ENCODE peak calls at places on chromosomes 2 and 18, in seven cellular contexts. Y is heart left ventricle, G is heart right ventricle, N is breast epithelium, X is fibroblast of pulmonary artery, Z is cardiac fibroblast, J is foreskin fibroblast. V is an unnamed sample.

GRCh38 chr2:7191927-7192326 is 274.7 kb downstream of the RNF144A start:
- DNase-seq in Y (no peak), G (no peak), N (no peak), X (peak), Z (peak), J (peak), V (peak)

GRCh38 chr2:115678129-115678528 is 1235.7 kb downstream of the DPP10 start:
- DNase-seq in Y (no peak), G (no peak), N (no peak), X (no peak), Z (no peak), J (no peak), V (no peak)

GRCh38 chr2:38352336-38352735 is 24.7 kb downstream of the ATL2 start:
- DNase-seq in Y (no peak), G (no peak), N (no peak), X (no peak), Z (no peak), J (no peak), V (no peak)

GRCh38 chr2:160229591-160229990 is 29.5 kb upstream of the ITGB6 start:
- DNase-seq in Y (no peak), G (no peak), N (no peak), X (peak), Z (peak), J (peak), V (no peak)

GRCh38 chr18:50629148-50629631 is 69.3 kb downstream of the MAPK4 start:
- DNase-seq in Y (no peak), G (no peak), N (no peak), X (no peak), Z (no peak), J (no peak), V (no peak)

GRCh38 chr2:62447411-62447810 is 58.6 kb downstream of the TMEM17 start:
- DNase-seq in Y (no peak), G (no peak), N (no peak), X (no peak), Z (no peak), J (peak), V (no peak)

GRCh38 chr2:27199241-27199640 is 12.6 kb upstream of the ATRAID start:
- DNase-seq in Y (no peak), G (no peak), N (no peak), X (no peak), Z (no peak), J (no peak), V (no peak)

GRCh38 chr2:8028981-8029380 is 652.9 kb upstream of the ID2 start:
- DNase-seq in Y (no peak), G (no peak), N (no peak), X (no peak), Z (no peak), J (no peak), V (no peak)

GRCh38 chr18:46727177-46727576 is 29.7 kb downstream of the ST8SIA5 start:
- DNase-seq in Y (no peak), G (no peak), N (no peak), X (no peak), Z (no peak), J (no peak), V (no peak)

GRCh38 chr18:44536041-44536440 is 144.6 kb upstream of the SETBP1 start:
- DNase-seq in Y (no peak), G (no peak), N (no peak), X (peak), Z (peak), J (peak), V (peak)

GRCh38 chr2:231305221-231305620 is 90.3 kb upstream of the B3GNT7 start:
- DNase-seq in Y (no peak), G (no peak), N (no peak), X (no peak), Z (no peak), J (no peak), V (no peak)

GRCh38 chr2:43798300-43798699 is 24.5 kb downstream of the DYNC2LI1 start:
- DNase-seq in Y (no peak), G (no peak), N (no peak), X (no peak), Z (peak), J (no peak), V (no peak)

GRCh38 chr2:197286805-197287595 is 23.6 kb downstream of the ANKRD44 start:
- DNase-seq in Y (peak), G (peak), N (peak), X (peak), Z (peak), J (peak), V (no peak)

GRCh38 chr2:209619782-209620181 is 151.8 kb upstream of the UNC80 start:
- DNase-seq in Y (no peak), G (no peak), N (no peak), X (peak), Z (peak), J (peak), V (no peak)

GRCh38 chr2:8107979-8108378 is 573.9 kb upstream of the ID2 start:
- DNase-seq in Y (no peak), G (no peak), N (no peak), X (no peak), Z (no peak), J (no peak), V (no peak)

GRCh38 chr2:155256803-155257202 is 558.3 kb downstream of the KCNJ3 start:
- DNase-seq in Y (no peak), G (no peak), N (no peak), X (no peak), Z (no peak), J (no peak), V (no peak)

GRCh38 chr2:112884869-112885502 is 26.0 kb upstream of the IL37 start:
- DNase-seq in Y (peak), G (peak), N (no peak), X (peak), Z (peak), J (peak), V (no peak)

GRCh38 chr2:36352024-36352398 is 3.6 kb upstream of the CRIM1 start:
- DNase-seq in Y (no peak), G (peak), N (no peak), X (peak), Z (peak), J (peak), V (no peak)

GRCh38 chr2:173590278-173590811 is 235.7 kb downstream of the CDCA7 start:
- DNase-seq in Y (peak), G (peak), N (peak), X (peak), Z (peak), J (peak), V (peak)

GRCh38 chr2:11683966-11684365 is 14.0 kb upstream of the NTSR2 start:
- DNase-seq in Y (no peak), G (no peak), N (no peak), X (no peak), Z (no peak), J (no peak), V (no peak)

GRCh38 chr2:26591619-26592505 is 49.3 kb downstream of the CIB4 start:
- DNase-seq in Y (no peak), G (no peak), N (no peak), X (no peak), Z (no peak), J (no peak), V (no peak)

GRCh38 chr18:76757925-76758324 is 64.4 kb upstream of the ZNF236 start:
- DNase-seq in Y (no peak), G (no peak), N (no peak), X (no peak), Z (no peak), J (no peak), V (no peak)
- H3K4me3 ChIP-seq in Y (no peak), G (no peak), N (no peak), X (no peak), Z (no peak), J (no peak), V (no peak)

DNA sequence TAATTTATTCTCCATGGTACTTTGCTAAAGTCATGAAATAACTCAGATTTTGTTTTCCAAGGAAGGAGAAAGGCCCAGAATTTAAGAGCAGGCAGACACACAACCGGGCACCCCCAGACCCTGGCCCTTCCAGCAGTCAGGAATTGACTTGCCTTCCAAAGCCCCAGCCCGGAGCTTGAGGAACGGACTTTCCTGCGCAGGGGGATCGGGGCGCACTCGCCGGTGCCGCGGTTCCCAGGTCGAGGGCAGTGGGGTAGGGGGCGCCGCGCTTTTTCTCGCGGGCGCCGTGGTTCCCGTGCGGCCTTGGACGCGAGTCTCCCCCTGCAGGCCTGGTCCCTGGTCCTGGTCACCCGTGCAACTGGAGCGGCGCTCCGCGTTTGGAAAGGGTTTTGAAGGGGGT is 1.2 kb downstream of the ZNF236 start:
- DNase-seq in Y (no peak), G (no peak), N (no peak), X (no peak), Z (no peak), J (peak), V (no peak)
- TF ChIP-seq CTCF in Y (no peak), G (no peak), N (no peak), X (peak), Z (no peak), J (peak), V (peak)

DNA sequence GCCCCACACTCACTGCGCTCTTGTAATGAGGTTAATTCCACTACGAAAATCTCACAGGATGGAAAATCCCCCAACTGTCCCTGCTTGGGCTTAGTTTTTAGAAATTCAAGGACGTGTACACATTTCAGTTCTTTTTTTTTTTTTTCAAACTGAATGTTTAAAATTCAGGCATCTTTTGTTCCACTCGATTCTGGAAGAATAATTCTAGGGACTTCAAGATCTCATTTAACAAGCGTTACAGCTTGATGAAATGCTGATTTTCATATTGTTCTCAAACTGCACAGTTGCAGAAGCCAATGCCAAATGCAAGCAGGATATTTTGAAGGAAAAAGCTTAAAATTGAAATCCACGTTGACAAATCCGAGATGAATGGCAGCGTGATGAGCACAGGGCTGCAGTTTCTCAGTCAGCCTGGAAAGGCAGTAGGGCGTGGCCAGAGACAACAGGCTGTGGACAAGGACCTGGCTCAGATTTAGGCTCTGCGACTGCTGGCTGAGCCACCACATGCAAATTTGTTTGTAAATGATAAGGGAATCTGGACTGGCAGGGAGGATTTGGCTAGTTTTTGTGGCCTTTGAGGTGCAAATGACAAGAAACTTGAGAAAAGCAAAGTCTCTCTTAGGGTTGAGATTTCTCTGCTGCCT is 128.0 kb upstream of the MYCN start:
- DNase-seq in Y (no peak), G (no peak), N (no peak), X (no peak), Z (no peak), J (no peak), V (no peak)
- H3K4me3 ChIP-seq in Y (no peak), G (no peak), N (no peak), X (no peak), Z (no peak), J (no peak), V (no peak)

DNA sequence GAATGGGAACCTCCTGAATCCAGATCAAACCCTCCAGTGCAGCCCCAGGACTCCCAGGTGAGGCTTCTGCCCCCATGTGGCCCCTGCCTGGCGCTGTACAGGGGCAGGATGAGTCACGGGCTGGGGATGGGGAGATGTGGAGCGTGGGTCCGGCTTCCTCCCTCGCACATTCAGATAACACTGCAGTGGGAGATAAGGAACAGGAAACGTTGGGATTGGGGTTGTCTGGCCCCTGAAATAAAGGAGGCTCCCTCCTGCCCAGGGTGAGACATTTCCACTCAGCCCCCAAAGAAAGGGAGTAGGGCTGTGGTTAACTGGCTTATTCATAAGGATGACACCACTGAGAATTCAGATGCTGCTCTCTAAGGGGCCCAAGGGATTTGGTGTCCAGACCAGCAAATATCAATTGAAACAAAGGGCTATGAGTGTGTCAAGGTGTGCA is 30.7 kb downstream of the IGFBP5 start:
- DNase-seq in Y (no peak), G (no peak), N (no peak), X (peak), Z (peak), J (peak), V (no peak)
- TF ChIP-seq CTCF in Y (no peak), G (no peak), N (no peak), X (peak), Z (peak), J (peak), V (peak)

GRCh38 chr2:68316091-68316490 is 3.7 kb downstream of the CNRIP1 start:
- DNase-seq in Y (no peak), G (no peak), N (no peak), X (no peak), Z (no peak), J (no peak), V (no peak)
- H3K4me3 ChIP-seq in Y (no peak), G (no peak), N (no peak), X (no peak), Z (no peak), J (no peak), V (no peak)

GRCh38 chr2:14910659-14911058 is 278.1 kb downstream of the LRATD1 start:
- DNase-seq in Y (no peak), G (no peak), N (no peak), X (no peak), Z (no peak), J (no peak), V (no peak)

GRCh38 chr2:14905571-14905970 is 273.1 kb downstream of the LRATD1 start:
- DNase-seq in Y (no peak), G (no peak), N (no peak), X (no peak), Z (no peak), J (no peak), V (no peak)

GRCh38 chr2:14903709-14904374 is 271.3 kb downstream of the LRATD1 start:
- DNase-seq in Y (no peak), G (no peak), N (no peak), X (no peak), Z (peak), J (no peak), V (no peak)

GRCh38 chr2:14909795-14910194 is 277.3 kb downstream of the LRATD1 start:
- DNase-seq in Y (no peak), G (no peak), N (no peak), X (no peak), Z (no peak), J (peak), V (no peak)

DNA sequence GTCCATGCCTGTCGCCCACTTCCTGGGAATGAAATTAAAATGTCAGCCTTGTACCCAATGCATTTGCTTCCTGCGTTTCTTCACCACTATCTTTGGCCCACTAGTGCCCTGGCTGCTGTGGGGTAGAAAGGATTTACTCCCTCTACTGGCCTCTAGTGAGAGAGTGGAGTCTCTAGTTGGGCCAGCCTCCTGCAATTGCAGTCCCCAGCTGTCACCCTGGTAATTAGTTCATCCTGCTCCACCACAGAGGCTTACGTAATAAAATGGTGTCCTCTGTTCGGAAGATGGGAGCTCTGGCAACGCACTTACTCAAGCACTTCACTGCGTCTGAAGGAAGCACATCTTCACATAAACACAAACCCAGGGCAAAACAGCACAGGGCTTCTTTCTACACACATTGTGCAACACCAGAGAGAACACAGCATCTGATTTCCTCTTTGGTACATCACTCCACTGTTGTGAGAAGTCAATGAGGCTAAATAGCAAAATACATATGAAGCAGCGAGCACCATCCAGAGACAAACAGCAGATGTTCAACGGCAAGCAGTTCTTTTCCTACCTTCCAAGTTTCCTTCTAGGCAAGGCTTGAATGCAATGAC is 274.6 kb downstream of the LRATD1 start:
- DNase-seq in Y (no peak), G (no peak), N (no peak), X (no peak), Z (no peak), J (no peak), V (no peak)
- TF ChIP-seq CTCF in Y (no peak), G (no peak), N (no peak), X (no peak), Z (no peak), J (no peak), V (peak)

GRCh38 chr2:239539776-239540100 is 138.9 kb upstream of the HDAC4 start:
- DNase-seq in Y (no peak), G (no peak), N (no peak), X (no peak), Z (no peak), J (no peak), V (no peak)
- H3K4me3 ChIP-seq in Y (no peak), G (no peak), N (no peak), X (no peak), Z (no peak), J (no peak), V (no peak)

GRCh38 chr2:110743600-110743999 is 11.2 kb downstream of the ACOXL start:
- DNase-seq in Y (no peak), G (no peak), N (no peak), X (no peak), Z (no peak), J (no peak), V (no peak)

GRCh38 chr2:110745048-110745447 is 12.7 kb downstream of the ACOXL start:
- DNase-seq in Y (no peak), G (no peak), N (no peak), X (no peak), Z (no peak), J (no peak), V (no peak)

GRCh38 chr2:110746586-110747521 is 14.5 kb downstream of the ACOXL start:
- DNase-seq in Y (no peak), G (no peak), N (no peak), X (no peak), Z (no peak), J (no peak), V (no peak)

GRCh38 chr2:110742412-110742811 is 10.0 kb downstream of the ACOXL start:
- DNase-seq in Y (no peak), G (no peak), N (no peak), X (no peak), Z (no peak), J (no peak), V (no peak)

GRCh38 chr2:110744429-110744828 is 12.1 kb downstream of the ACOXL start:
- DNase-seq in Y (no peak), G (no peak), N (no peak), X (no peak), Z (no peak), J (no peak), V (no peak)
- TF ChIP-seq CTCF in Y (no peak), G (no peak), N (no peak), X (no peak), Z (no peak), J (no peak), V (no peak)

GRCh38 chr2:189466656-189467055 is 25.4 kb downstream of the WDR75 start:
- DNase-seq in Y (no peak), G (peak), N (no peak), X (peak), Z (peak), J (no peak), V (peak)

GRCh38 chr2:189467160-189467559 is 25.9 kb downstream of the WDR75 start:
- DNase-seq in Y (no peak), G (no peak), N (no peak), X (no peak), Z (no peak), J (no peak), V (no peak)

GRCh38 chr2:189465478-189465877 is 24.2 kb downstream of the WDR75 start:
- DNase-seq in Y (no peak), G (no peak), N (no peak), X (no peak), Z (no peak), J (no peak), V (no peak)

GRCh38 chr2:189466046-189466445 is 24.8 kb downstream of the WDR75 start:
- DNase-seq in Y (no peak), G (no peak), N (no peak), X (no peak), Z (no peak), J (no peak), V (no peak)

DNA sequence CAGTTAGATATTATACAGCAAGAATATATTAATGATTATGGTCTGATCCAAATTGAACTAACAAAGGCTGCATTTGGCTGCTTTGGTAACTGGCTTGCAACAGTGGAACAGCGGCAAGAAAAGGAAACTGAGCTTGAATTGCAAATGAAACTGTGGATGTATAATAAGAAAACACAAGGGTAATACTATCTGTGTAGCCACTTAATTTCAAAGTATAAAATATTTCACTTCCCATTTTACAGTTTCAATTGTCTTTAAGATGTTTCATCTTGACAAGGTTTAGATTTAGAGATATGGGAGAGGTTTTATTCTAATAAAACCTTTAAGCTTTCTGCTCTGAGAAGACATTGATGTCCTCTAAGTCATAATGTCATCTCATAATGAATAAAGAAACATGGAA is 23.8 kb downstream of the WDR75 start:
- DNase-seq in Y (no peak), G (no peak), N (no peak), X (no peak), Z (no peak), J (no peak), V (no peak)
- H3K4me3 ChIP-seq in Y (no peak), G (no peak), N (no peak), X (no peak), Z (no peak), J (no peak), V (no peak)